ENCODE peak calls at places on chromosomes 11 and 22, in seven cellular contexts. One of them, this sample, is unnamed. For H3K27me3, the result is how much of the 10 kb centered on the place peaks cover.

GRCh38 chr11:112310867-112311266 is 50.2 kb upstream of the PLET1 start:
- DNase-seq in IMR-90: no peak
- DNase-seq in AG04450: no peak
- DNase-seq in heart left ventricle: no peak
- DNase-seq in heart right ventricle: no peak
- DNase-seq in lower lobe of right lung: no peak
- DNase-seq in CD8-positive, alpha-beta T cell: no peak
- DNase-seq in this sample: no peak

GRCh38 chr11:126871792-126872191 is 128.8 kb downstream of the KIRREL3 start:
- DNase-seq in AG04450: no peak
- DNase-seq in CD8-positive, alpha-beta T cell: no peak
- DNase-seq in heart left ventricle: no peak
- DNase-seq in lower lobe of right lung: no peak
- DNase-seq in IMR-90: peak
- DNase-seq in heart right ventricle: no peak
- DNase-seq in this sample: no peak

GRCh38 chr11:67522844-67523555 is at the start of gene CABP2:
- DNase-seq in heart right ventricle: no peak
- DNase-seq in AG04450: no peak
- DNase-seq in heart left ventricle: no peak
- DNase-seq in IMR-90: no peak
- DNase-seq in lower lobe of right lung: no peak
- DNase-seq in CD8-positive, alpha-beta T cell: no peak
- DNase-seq in this sample: no peak

GRCh38 chr22:43742551-43742950 is 69.6 kb downstream of the EFCAB6 start:
- DNase-seq in IMR-90: no peak
- DNase-seq in CD8-positive, alpha-beta T cell: no peak
- DNase-seq in lower lobe of right lung: no peak
- DNase-seq in AG04450: no peak
- DNase-seq in heart left ventricle: no peak
- DNase-seq in heart right ventricle: no peak
- DNase-seq in this sample: no peak

GRCh38 chr22:42412744-42413220 is 19.4 kb downstream of the NFAM1 start:
- DNase-seq in AG04450: no peak
- DNase-seq in CD8-positive, alpha-beta T cell: no peak
- DNase-seq in heart left ventricle: no peak
- DNase-seq in IMR-90: no peak
- DNase-seq in lower lobe of right lung: no peak
- DNase-seq in heart right ventricle: no peak
- DNase-seq in this sample: no peak

GRCh38 chr11:13368041-13368446 is 90.5 kb downstream of the BMAL1 start:
- DNase-seq in lower lobe of right lung: no peak
- DNase-seq in CD8-positive, alpha-beta T cell: no peak
- DNase-seq in IMR-90: peak
- DNase-seq in heart left ventricle: no peak
- DNase-seq in heart right ventricle: no peak
- DNase-seq in AG04450: no peak
- DNase-seq in this sample: peak

GRCh38 chr11:74641289-74641688 is 48.9 kb downstream of the POLD3 start:
- DNase-seq in AG04450: no peak
- DNase-seq in lower lobe of right lung: no peak
- DNase-seq in heart right ventricle: no peak
- DNase-seq in heart left ventricle: no peak
- DNase-seq in CD8-positive, alpha-beta T cell: no peak
- DNase-seq in IMR-90: no peak
- DNase-seq in this sample: no peak

GRCh38 chr11:133845413-133845812 is at the start of gene SPATA19:
- DNase-seq in AG04450: no peak
- DNase-seq in heart right ventricle: no peak
- DNase-seq in IMR-90: no peak
- DNase-seq in lower lobe of right lung: no peak
- DNase-seq in CD8-positive, alpha-beta T cell: no peak
- DNase-seq in heart left ventricle: no peak
- DNase-seq in this sample: no peak

GRCh38 chr22:45628508-45628907 is 43.1 kb upstream of the ATXN10 start:
- DNase-seq in AG04450: no peak
- DNase-seq in IMR-90: no peak
- DNase-seq in CD8-positive, alpha-beta T cell: no peak
- DNase-seq in heart left ventricle: no peak
- DNase-seq in lower lobe of right lung: peak
- DNase-seq in heart right ventricle: no peak
- DNase-seq in this sample: no peak

GRCh38 chr22:20779813-20780148 is 5.9 kb downstream of the SERPIND1 start:
- DNase-seq in lower lobe of right lung: no peak
- DNase-seq in AG04450: peak
- DNase-seq in CD8-positive, alpha-beta T cell: no peak
- DNase-seq in heart right ventricle: no peak
- DNase-seq in IMR-90: peak
- DNase-seq in heart left ventricle: no peak
- DNase-seq in this sample: peak

GRCh38 chr11:114279778-114280532 is 16.2 kb upstream of the NNMT start:
- DNase-seq in heart left ventricle: no peak
- DNase-seq in lower lobe of right lung: no peak
- DNase-seq in AG04450: no peak
- DNase-seq in IMR-90: peak
- DNase-seq in heart right ventricle: no peak
- DNase-seq in CD8-positive, alpha-beta T cell: no peak
- DNase-seq in this sample: peak

GRCh38 chr11:72243173-72243566 is 806 bp downstream of the PHOX2A start:
- DNase-seq in heart right ventricle: no peak
- DNase-seq in AG04450: no peak
- DNase-seq in lower lobe of right lung: no peak
- DNase-seq in IMR-90: no peak
- DNase-seq in heart left ventricle: no peak
- DNase-seq in CD8-positive, alpha-beta T cell: no peak
- DNase-seq in this sample: no peak
- H3K4me3 ChIP-seq in heart right ventricle: no peak
- H3K4me3 ChIP-seq in AG04450: no peak
- H3K4me3 ChIP-seq in lower lobe of right lung: no peak
- H3K4me3 ChIP-seq in IMR-90: no peak
- H3K4me3 ChIP-seq in heart left ventricle: no peak
- H3K4me3 ChIP-seq in CD8-positive, alpha-beta T cell: no peak
- H3K4me3 ChIP-seq in this sample: no peak

GRCh38 chr22:24177456-24177855 is 3.8 kb upstream of the SUSD2 start:
- DNase-seq in CD8-positive, alpha-beta T cell: no peak
- DNase-seq in AG04450: no peak
- DNase-seq in heart right ventricle: no peak
- DNase-seq in heart left ventricle: no peak
- DNase-seq in lower lobe of right lung: no peak
- DNase-seq in IMR-90: no peak
- DNase-seq in this sample: no peak

GRCh38 chr22:24177045-24177444 is 4.2 kb upstream of the SUSD2 start:
- DNase-seq in CD8-positive, alpha-beta T cell: no peak
- DNase-seq in heart left ventricle: no peak
- DNase-seq in AG04450: no peak
- DNase-seq in IMR-90: no peak
- DNase-seq in heart right ventricle: no peak
- DNase-seq in lower lobe of right lung: no peak
- DNase-seq in this sample: no peak

GRCh38 chr22:24176630-24177029 is 4.7 kb upstream of the SUSD2 start:
- DNase-seq in heart left ventricle: peak
- DNase-seq in AG04450: no peak
- DNase-seq in lower lobe of right lung: no peak
- DNase-seq in IMR-90: no peak
- DNase-seq in CD8-positive, alpha-beta T cell: no peak
- DNase-seq in heart right ventricle: peak
- DNase-seq in this sample: no peak

GRCh38 chr22:24176040-24176439 is 5.2 kb upstream of the SUSD2 start:
- DNase-seq in heart right ventricle: no peak
- DNase-seq in AG04450: no peak
- DNase-seq in IMR-90: no peak
- DNase-seq in heart left ventricle: no peak
- DNase-seq in lower lobe of right lung: no peak
- DNase-seq in CD8-positive, alpha-beta T cell: no peak
- DNase-seq in this sample: no peak

DNA sequence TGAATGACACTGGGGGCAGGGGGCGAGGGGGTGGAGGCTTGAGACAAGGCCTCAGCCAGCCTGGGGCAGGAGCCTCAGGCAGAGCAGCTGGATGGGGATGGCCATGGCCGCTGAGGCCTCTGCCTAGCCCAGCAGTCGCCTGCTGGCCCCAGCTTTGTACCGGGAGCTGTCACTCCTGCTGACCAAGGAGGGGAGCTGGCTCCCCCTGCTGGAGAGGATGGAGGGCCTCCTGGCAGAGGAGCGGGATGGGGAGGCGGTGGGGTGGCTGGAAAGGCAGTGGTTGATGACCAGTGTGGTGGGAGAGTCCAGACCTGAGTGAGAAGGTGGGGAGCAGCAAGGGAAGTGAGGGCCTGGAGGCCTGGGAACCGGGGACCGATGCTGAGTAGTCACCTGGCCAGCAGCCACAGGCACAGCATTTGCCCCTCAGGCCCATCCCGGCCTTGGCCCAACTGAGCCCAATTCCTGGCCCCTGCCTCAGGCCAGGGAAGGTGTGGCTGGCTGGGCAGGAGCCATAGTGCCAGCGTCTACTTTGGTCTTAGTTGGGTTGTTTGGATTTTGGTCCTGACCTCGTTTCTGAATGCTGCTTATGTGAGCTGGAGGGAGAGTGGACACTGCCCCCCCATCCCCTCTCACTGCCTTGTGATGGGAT is 6.0 kb upstream of the SUSD2 start:
- DNase-seq in IMR-90: peak
- DNase-seq in AG04450: peak
- DNase-seq in lower lobe of right lung: peak
- DNase-seq in heart right ventricle: peak
- DNase-seq in CD8-positive, alpha-beta T cell: peak
- DNase-seq in heart left ventricle: peak
- DNase-seq in this sample: peak
- H3K27me3 ChIP-seq in IMR-90: under half
- H3K27me3 ChIP-seq in AG04450: under half
- H3K27me3 ChIP-seq in lower lobe of right lung: under half
- H3K27me3 ChIP-seq in heart right ventricle: under half
- H3K27me3 ChIP-seq in CD8-positive, alpha-beta T cell: under half
- H3K27me3 ChIP-seq in heart left ventricle: under half
- H3K27me3 ChIP-seq in this sample: under half

DNA sequence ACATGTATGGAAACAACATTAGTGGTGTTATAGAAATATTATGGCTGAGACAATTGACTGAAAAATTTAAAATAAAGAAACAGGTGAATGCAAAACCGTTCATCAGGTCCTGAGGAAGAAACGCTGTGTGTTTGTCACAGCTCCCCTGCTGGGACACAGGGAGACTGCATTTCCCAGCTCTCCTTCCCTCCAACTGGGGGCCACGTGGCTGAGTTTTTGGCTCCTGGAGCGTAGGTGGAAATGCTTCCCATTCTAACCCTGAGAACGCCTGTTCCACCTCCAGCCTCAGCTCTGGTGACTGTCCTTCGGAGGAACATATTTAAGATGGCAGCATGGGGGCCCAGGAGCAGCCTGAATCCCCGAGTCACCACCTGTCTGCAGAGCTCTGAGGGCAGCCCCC is 398.6 kb downstream of the BRD1 start:
- DNase-seq in AG04450: no peak
- DNase-seq in heart right ventricle: no peak
- DNase-seq in heart left ventricle: no peak
- DNase-seq in CD8-positive, alpha-beta T cell: no peak
- DNase-seq in IMR-90: no peak
- DNase-seq in lower lobe of right lung: no peak
- DNase-seq in this sample: no peak
- TF ChIP-seq CTCF in AG04450: no peak
- TF ChIP-seq CTCF in heart right ventricle: no peak
- TF ChIP-seq CTCF in heart left ventricle: no peak
- TF ChIP-seq CTCF in CD8-positive, alpha-beta T cell: no peak
- TF ChIP-seq CTCF in IMR-90: no peak
- TF ChIP-seq CTCF in lower lobe of right lung: no peak
- TF ChIP-seq CTCF in this sample: no peak

GRCh38 chr22:17920145-17920605 is 104.2 kb downstream of the MICAL3 start:
- DNase-seq in heart right ventricle: peak
- DNase-seq in AG04450: no peak
- DNase-seq in lower lobe of right lung: no peak
- DNase-seq in IMR-90: peak
- DNase-seq in heart left ventricle: peak
- DNase-seq in CD8-positive, alpha-beta T cell: no peak
- DNase-seq in this sample: peak
- H3K4me3 ChIP-seq in heart right ventricle: peak
- H3K4me3 ChIP-seq in AG04450: peak
- H3K4me3 ChIP-seq in lower lobe of right lung: peak
- H3K4me3 ChIP-seq in IMR-90: no peak
- H3K4me3 ChIP-seq in heart left ventricle: peak
- H3K4me3 ChIP-seq in CD8-positive, alpha-beta T cell: no peak
- H3K4me3 ChIP-seq in this sample: no peak

DNA sequence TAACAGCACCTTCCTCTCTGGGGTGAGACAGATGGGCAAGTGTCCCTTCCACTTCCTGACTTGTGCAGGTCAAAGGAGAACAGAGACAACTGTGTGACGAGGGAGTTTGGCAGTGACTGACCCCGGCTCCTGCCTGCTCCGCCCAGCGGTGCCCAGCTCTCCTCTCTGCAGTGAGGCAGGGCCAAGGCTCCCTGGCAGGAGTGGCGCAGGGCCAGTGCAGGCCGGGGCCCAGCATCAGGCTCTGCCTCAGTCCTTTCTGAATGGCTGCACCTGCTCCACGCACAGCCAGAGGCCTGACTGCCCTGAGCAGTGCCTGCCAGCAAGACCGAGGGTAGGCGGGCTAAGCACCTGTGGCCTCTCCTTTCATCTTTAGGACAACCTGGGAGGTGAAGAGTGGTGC is 54.2 kb downstream of the WT1 start:
- DNase-seq in heart left ventricle: no peak
- DNase-seq in heart right ventricle: no peak
- DNase-seq in lower lobe of right lung: no peak
- DNase-seq in AG04450: no peak
- DNase-seq in CD8-positive, alpha-beta T cell: no peak
- DNase-seq in IMR-90: no peak
- DNase-seq in this sample: no peak
- H3K27me3 ChIP-seq in heart left ventricle: under half
- H3K27me3 ChIP-seq in heart right ventricle: under half
- H3K27me3 ChIP-seq in lower lobe of right lung: under half
- H3K27me3 ChIP-seq in AG04450: under half
- H3K27me3 ChIP-seq in CD8-positive, alpha-beta T cell: under half
- H3K27me3 ChIP-seq in IMR-90: under half
- H3K27me3 ChIP-seq in this sample: under half

DNA sequence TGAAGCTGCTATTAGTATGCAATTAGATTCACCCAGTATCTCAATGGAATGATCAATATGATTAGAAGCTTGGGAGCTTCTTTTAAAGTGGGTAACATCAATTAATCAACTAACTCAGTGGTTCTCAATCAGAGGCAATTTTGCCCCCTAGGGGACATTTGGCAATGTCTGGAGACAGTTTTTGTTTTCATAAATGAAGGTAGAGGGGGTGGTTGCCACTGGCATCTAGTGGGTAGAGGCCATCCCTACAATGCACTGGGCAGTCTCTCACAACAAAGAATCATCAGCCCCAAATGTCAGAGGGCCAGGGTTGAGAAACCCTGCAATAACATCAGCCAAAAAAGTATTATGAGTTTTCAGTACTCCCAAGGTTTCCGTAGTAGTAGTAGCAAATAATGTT is 5.9 kb upstream of the AMOTL1 start:
- DNase-seq in IMR-90: no peak
- DNase-seq in heart left ventricle: no peak
- DNase-seq in heart right ventricle: no peak
- DNase-seq in lower lobe of right lung: no peak
- DNase-seq in AG04450: no peak
- DNase-seq in CD8-positive, alpha-beta T cell: no peak
- DNase-seq in this sample: no peak
- TF ChIP-seq CTCF in IMR-90: peak
- TF ChIP-seq CTCF in heart left ventricle: peak
- TF ChIP-seq CTCF in heart right ventricle: peak
- TF ChIP-seq CTCF in lower lobe of right lung: peak
- TF ChIP-seq CTCF in AG04450: peak
- TF ChIP-seq CTCF in CD8-positive, alpha-beta T cell: peak
- TF ChIP-seq CTCF in this sample: peak

GRCh38 chr11:110168404-110168803 is 75.2 kb downstream of the ZC3H12C start:
- DNase-seq in CD8-positive, alpha-beta T cell: no peak
- DNase-seq in lower lobe of right lung: no peak
- DNase-seq in IMR-90: no peak
- DNase-seq in heart right ventricle: no peak
- DNase-seq in heart left ventricle: no peak
- DNase-seq in AG04450: no peak
- DNase-seq in this sample: no peak
- H3K4me3 ChIP-seq in CD8-positive, alpha-beta T cell: no peak
- H3K4me3 ChIP-seq in lower lobe of right lung: no peak
- H3K4me3 ChIP-seq in IMR-90: no peak
- H3K4me3 ChIP-seq in heart right ventricle: no peak
- H3K4me3 ChIP-seq in heart left ventricle: no peak
- H3K4me3 ChIP-seq in AG04450: no peak
- H3K4me3 ChIP-seq in this sample: no peak